ENCODE peak calls at places on chromosomes 11 and 22, in four cellular contexts. P is LoVo, V is anterior cingulate cortex, W is thoracic aorta. B is an unnamed sample.

GRCh38 chr11:65556470-65557279 is 1.5 kb downstream of the LTBP3 start:
- DNase-seq in V (no peak), P (no peak), W (no peak), B (no peak)

GRCh38 chr22:31089101-31090100 is 8.3 kb downstream of the SMTN start:
- DNase-seq in V (peak; percentile 36), W (no peak), P (no peak), B (no peak)

GRCh38 chr11:59221438-59221837 is 8.7 kb upstream of the MPEG1 start:
- DNase-seq in P (no peak), V (no peak), W (no peak), B (no peak)

GRCh38 chr11:128424271-128424709 is 163.1 kb downstream of the ETS1 start:
- DNase-seq in W (no peak), P (no peak), V (peak; percentile 9), B (peak; percentile 83)

GRCh38 chr11:102836290-102836875 is 7.0 kb downstream of the MMP3 start:
- DNase-seq in P (no peak), V (no peak), W (no peak), B (no peak)

GRCh38 chr22:38167988-38168407 is 13.6 kb downstream of the PLA2G6 start:
- DNase-seq in V (peak; percentile 49), P (no peak), W (no peak), B (no peak)

GRCh38 chr11:92417326-92417725 is 192.7 kb downstream of the FAT3 start:
- DNase-seq in W (no peak), P (no peak), V (no peak), B (no peak)

GRCh38 chr11:119317592-119318239 is 786 bp upstream of the MCAM start:
- DNase-seq in V (no peak), P (no peak), W (no peak), B (no peak)

B was measured in right atrium auricular region.